ENCODE peak calls at places on chromosomes 11 and 22, in six cellular contexts. One of them, this sample, is unnamed.

GRCh38 chr11:118889796-118890195 is 6.1 kb downstream of the CXCR5 start:
- DNase-seq in posterior cingulate gyrus: no peak
- DNase-seq in ovary: peak; percentile 68
- DNase-seq in AG08395: peak; percentile 89
- DNase-seq in H54: no peak
- DNase-seq in stimulated activated CD4-positive, alpha-beta T cell treated with anti-CD3 and anti-CD28 coated beads, Interleukin-12 subunit alpha, Interleukin-12 subunit beta, amount 100 ng/mL, for 24 hours: no peak
- DNase-seq in this sample: peak; percentile 86

GRCh38 chr22:46742576-46743221 is 4.6 kb upstream of the CERK start:
- DNase-seq in posterior cingulate gyrus: no peak
- DNase-seq in ovary: no peak
- DNase-seq in AG08395: no peak
- DNase-seq in H54: no peak
- DNase-seq in stimulated activated CD4-positive, alpha-beta T cell treated with anti-CD3 and anti-CD28 coated beads, Interleukin-12 subunit alpha, Interleukin-12 subunit beta, amount 100 ng/mL, for 24 hours: no peak
- DNase-seq in this sample: no peak

GRCh38 chr22:23751441-23751996 is 607 bp upstream of the ZNF70 start:
- DNase-seq in posterior cingulate gyrus: no peak
- DNase-seq in ovary: peak; percentile 58
- DNase-seq in AG08395: peak; percentile 29
- DNase-seq in H54: no peak
- DNase-seq in stimulated activated CD4-positive, alpha-beta T cell treated with anti-CD3 and anti-CD28 coated beads, Interleukin-12 subunit alpha, Interleukin-12 subunit beta, amount 100 ng/mL, for 24 hours: no peak
- DNase-seq in this sample: no peak

GRCh38 chr22:47202819-47203553 is 440.5 kb downstream of the TBC1D22A start:
- DNase-seq in posterior cingulate gyrus: peak; percentile 23
- DNase-seq in ovary: no peak
- DNase-seq in AG08395: no peak
- DNase-seq in H54: no peak
- DNase-seq in stimulated activated CD4-positive, alpha-beta T cell treated with anti-CD3 and anti-CD28 coated beads, Interleukin-12 subunit alpha, Interleukin-12 subunit beta, amount 100 ng/mL, for 24 hours: no peak
- DNase-seq in this sample: no peak

GRCh38 chr11:134541951-134542350 is 129.9 kb upstream of the B3GAT1 start:
- DNase-seq in posterior cingulate gyrus: no peak
- DNase-seq in ovary: no peak
- DNase-seq in AG08395: no peak
- DNase-seq in H54: no peak
- DNase-seq in stimulated activated CD4-positive, alpha-beta T cell treated with anti-CD3 and anti-CD28 coated beads, Interleukin-12 subunit alpha, Interleukin-12 subunit beta, amount 100 ng/mL, for 24 hours: no peak
- DNase-seq in this sample: no peak

GRCh38 chr22:50281957-50282356 is 11.8 kb upstream of the MAPK11 start:
- DNase-seq in posterior cingulate gyrus: no peak
- DNase-seq in ovary: no peak
- DNase-seq in AG08395: no peak
- DNase-seq in H54: no peak
- DNase-seq in stimulated activated CD4-positive, alpha-beta T cell treated with anti-CD3 and anti-CD28 coated beads, Interleukin-12 subunit alpha, Interleukin-12 subunit beta, amount 100 ng/mL, for 24 hours: no peak
- DNase-seq in this sample: no peak

GRCh38 chr22:33553493-33553892 is 366.8 kb downstream of the LARGE1 start:
- DNase-seq in posterior cingulate gyrus: no peak
- DNase-seq in ovary: no peak
- DNase-seq in AG08395: no peak
- DNase-seq in H54: no peak
- DNase-seq in stimulated activated CD4-positive, alpha-beta T cell treated with anti-CD3 and anti-CD28 coated beads, Interleukin-12 subunit alpha, Interleukin-12 subunit beta, amount 100 ng/mL, for 24 hours: no peak
- DNase-seq in this sample: no peak

GRCh38 chr11:130522284-130522961 is 74.0 kb downstream of the ADAMTS15 start:
- DNase-seq in posterior cingulate gyrus: peak; percentile 89
- DNase-seq in ovary: peak; percentile 95
- DNase-seq in AG08395: peak; percentile 94
- DNase-seq in H54: peak; percentile 73
- DNase-seq in stimulated activated CD4-positive, alpha-beta T cell treated with anti-CD3 and anti-CD28 coated beads, Interleukin-12 subunit alpha, Interleukin-12 subunit beta, amount 100 ng/mL, for 24 hours: no peak
- DNase-seq in this sample: peak; percentile 77

GRCh38 chr22:24427500-24428164 is at the start of gene ADORA2A:
- DNase-seq in posterior cingulate gyrus: no peak
- DNase-seq in ovary: no peak
- DNase-seq in AG08395: no peak
- DNase-seq in H54: no peak
- DNase-seq in stimulated activated CD4-positive, alpha-beta T cell treated with anti-CD3 and anti-CD28 coated beads, Interleukin-12 subunit alpha, Interleukin-12 subunit beta, amount 100 ng/mL, for 24 hours: peak; percentile 63
- DNase-seq in this sample: no peak

GRCh38 chr22:48338793-48339705 is 1488.6 kb downstream of the BRD1 start:
- DNase-seq in posterior cingulate gyrus: peak; percentile 71
- DNase-seq in ovary: no peak
- DNase-seq in AG08395: no peak
- DNase-seq in H54: no peak
- DNase-seq in stimulated activated CD4-positive, alpha-beta T cell treated with anti-CD3 and anti-CD28 coated beads, Interleukin-12 subunit alpha, Interleukin-12 subunit beta, amount 100 ng/mL, for 24 hours: no peak
- DNase-seq in this sample: no peak

GRCh38 chr22:46303347-46303965 is 6.8 kb downstream of the GTSE1 start:
- DNase-seq in posterior cingulate gyrus: no peak
- DNase-seq in ovary: no peak
- DNase-seq in AG08395: peak; percentile 62
- DNase-seq in H54: no peak
- DNase-seq in stimulated activated CD4-positive, alpha-beta T cell treated with anti-CD3 and anti-CD28 coated beads, Interleukin-12 subunit alpha, Interleukin-12 subunit beta, amount 100 ng/mL, for 24 hours: no peak
- DNase-seq in this sample: peak; percentile 34

GRCh38 chr11:30564994-30565393 is 21.2 kb downstream of the MPPED2 start:
- DNase-seq in posterior cingulate gyrus: peak; percentile 70
- DNase-seq in ovary: no peak
- DNase-seq in AG08395: no peak
- DNase-seq in H54: no peak
- DNase-seq in stimulated activated CD4-positive, alpha-beta T cell treated with anti-CD3 and anti-CD28 coated beads, Interleukin-12 subunit alpha, Interleukin-12 subunit beta, amount 100 ng/mL, for 24 hours: no peak
- DNase-seq in this sample: no peak

GRCh38 chr22:23242473-23243001 is 62.2 kb downstream of the BCR start:
- DNase-seq in posterior cingulate gyrus: peak; percentile 66
- DNase-seq in ovary: no peak
- DNase-seq in AG08395: no peak
- DNase-seq in H54: no peak
- DNase-seq in stimulated activated CD4-positive, alpha-beta T cell treated with anti-CD3 and anti-CD28 coated beads, Interleukin-12 subunit alpha, Interleukin-12 subunit beta, amount 100 ng/mL, for 24 hours: no peak
- DNase-seq in this sample: no peak

GRCh38 chr11:128575956-128576340 is 11.4 kb downstream of the ETS1 start:
- DNase-seq in posterior cingulate gyrus: no peak
- DNase-seq in ovary: peak; percentile 27
- DNase-seq in AG08395: peak; percentile 23
- DNase-seq in H54: no peak
- DNase-seq in stimulated activated CD4-positive, alpha-beta T cell treated with anti-CD3 and anti-CD28 coated beads, Interleukin-12 subunit alpha, Interleukin-12 subunit beta, amount 100 ng/mL, for 24 hours: no peak
- DNase-seq in this sample: no peak

GRCh38 chr11:95503047-95503446 is 272.0 kb upstream of the SESN3 start:
- DNase-seq in posterior cingulate gyrus: no peak
- DNase-seq in ovary: peak; percentile 29
- DNase-seq in AG08395: peak; percentile 22
- DNase-seq in H54: no peak
- DNase-seq in stimulated activated CD4-positive, alpha-beta T cell treated with anti-CD3 and anti-CD28 coated beads, Interleukin-12 subunit alpha, Interleukin-12 subunit beta, amount 100 ng/mL, for 24 hours: no peak
- DNase-seq in this sample: no peak

GRCh38 chr11:118845369-118845768 is 38.3 kb upstream of the CXCR5 start:
- DNase-seq in posterior cingulate gyrus: no peak
- DNase-seq in ovary: no peak
- DNase-seq in AG08395: peak; percentile 22
- DNase-seq in H54: no peak
- DNase-seq in stimulated activated CD4-positive, alpha-beta T cell treated with anti-CD3 and anti-CD28 coated beads, Interleukin-12 subunit alpha, Interleukin-12 subunit beta, amount 100 ng/mL, for 24 hours: no peak
- DNase-seq in this sample: no peak

GRCh38 chr22:35023692-35024363 is 42.1 kb upstream of the ISX start:
- DNase-seq in posterior cingulate gyrus: peak; percentile 94
- DNase-seq in ovary: peak; percentile 45
- DNase-seq in AG08395: peak; percentile 73
- DNase-seq in H54: peak; percentile 38
- DNase-seq in stimulated activated CD4-positive, alpha-beta T cell treated with anti-CD3 and anti-CD28 coated beads, Interleukin-12 subunit alpha, Interleukin-12 subunit beta, amount 100 ng/mL, for 24 hours: peak; percentile 43
- DNase-seq in this sample: no peak

GRCh38 chr11:43578346-43579170 is 102.0 kb upstream of the HSD17B12 start:
- DNase-seq in posterior cingulate gyrus: peak; percentile 73
- DNase-seq in ovary: no peak
- DNase-seq in AG08395: peak; percentile 59
- DNase-seq in H54: peak; percentile 67
- DNase-seq in stimulated activated CD4-positive, alpha-beta T cell treated with anti-CD3 and anti-CD28 coated beads, Interleukin-12 subunit alpha, Interleukin-12 subunit beta, amount 100 ng/mL, for 24 hours: no peak
- DNase-seq in this sample: peak; percentile 65

GRCh38 chr11:69841859-69842698 is 22.9 kb upstream of the FGF3 start:
- DNase-seq in posterior cingulate gyrus: no peak
- DNase-seq in ovary: no peak
- DNase-seq in AG08395: no peak
- DNase-seq in H54: no peak
- DNase-seq in stimulated activated CD4-positive, alpha-beta T cell treated with anti-CD3 and anti-CD28 coated beads, Interleukin-12 subunit alpha, Interleukin-12 subunit beta, amount 100 ng/mL, for 24 hours: no peak
- DNase-seq in this sample: no peak